ENCODE peak calls at places on chromosomes 11 and 22, in five cellular contexts. X, D, P, G and W are unnamed samples. For H3K9me3, the result is how much of the 10 kb centered on the place peaks cover.

GRCh38 chr11:35944503-35945136 is 758 bp downstream of the LDLRAD3 start:
- DNase-seq in G (no peak), D (peak), P (no peak), X (no peak), W (no peak)

GRCh38 chr11:69654660-69655478 is 13.9 kb downstream of the CCND1 start:
- DNase-seq in D (peak), X (peak), P (no peak), G (peak), W (no peak)

GRCh38 chr11:116179346-116179850 is 593.4 kb downstream of the BUD13 start:
- DNase-seq in P (no peak), G (no peak), X (no peak), D (no peak), W (no peak)

GRCh38 chr11:96990934-96991333 is 601.1 kb downstream of the JRKL start:
- DNase-seq in D (no peak), G (no peak), P (no peak), X (no peak), W (no peak)

GRCh38 chr11:75223954-75224643 is 16.5 kb upstream of the TPBGL start:
- DNase-seq in D (no peak), P (no peak), X (peak), G (no peak), W (no peak)

GRCh38 chr11:108629274-108629673 is 35.6 kb upstream of the DDX10 start:
- DNase-seq in D (no peak), G (no peak), X (no peak), P (no peak), W (no peak)

GRCh38 chr22:23178512-23179254 is 1.6 kb upstream of the BCR start:
- DNase-seq in G (peak), X (peak), P (peak), D (peak), W (peak)

GRCh38 chr11:88435405-88435804 is 97.9 kb upstream of the CTSC start:
- DNase-seq in X (no peak), P (no peak), G (no peak), D (no peak), W (no peak)

GRCh38 chr11:134037093-134037908 is 31.6 kb upstream of the JAM3 start:
- DNase-seq in D (peak), X (no peak), P (peak), G (peak), W (peak)

GRCh38 chr22:36371920-36372319 is 15.8 kb downstream of the MYH9 start:
- DNase-seq in G (no peak), P (no peak), X (no peak), D (no peak), W (no peak)

GRCh38 chr11:12460441-12460840 is 83.1 kb downstream of the PARVA start:
- DNase-seq in X (no peak), G (no peak), P (no peak), D (peak), W (no peak)

GRCh38 chr11:70108250-70108649 is 30.1 kb downstream of the ANO1 start:
- DNase-seq in X (no peak), G (no peak), P (no peak), D (peak), W (no peak)

GRCh38 chr11:110199184-110199981 is 97.0 kb downstream of the RDX start:
- DNase-seq in G (no peak), P (no peak), X (no peak), D (peak), W (no peak)

GRCh38 chr22:36405671-36406070 is 17.9 kb upstream of the MYH9 start:
- DNase-seq in P (peak), X (no peak), G (no peak), D (peak), W (no peak)

GRCh38 chr11:126419801-126420729 is 64.6 kb downstream of the ST3GAL4 start:
- DNase-seq in D (no peak), P (no peak), G (no peak), X (no peak), W (no peak)

GRCh38 chr11:46215208-46215931 is 62.1 kb upstream of the CREB3L1 start:
- DNase-seq in P (no peak), X (no peak), G (no peak), D (no peak), W (no peak)

GRCh38 chr11:84106560-84106959 is 820.4 kb upstream of the CCDC90B start:
- DNase-seq in G (no peak), P (no peak), X (no peak), D (no peak), W (no peak)

GRCh38 chr11:65412271-65413076 is 10.1 kb upstream of the NEAT1 start:
- DNase-seq in P (no peak), G (no peak), D (no peak), X (no peak), W (no peak)

GRCh38 chr11:73273246-73273890 is 1.2 kb downstream of the P2RY6 start:
- DNase-seq in G (no peak), X (no peak), D (no peak), P (no peak), W (no peak)

GRCh38 chr11:45341379-45341778 is 55.2 kb upstream of the SYT13 start:
- DNase-seq in P (no peak), X (no peak), G (no peak), D (no peak), W (no peak)

GRCh38 chr11:133894956-133895549 is 49.7 kb upstream of the SPATA19 start:
- DNase-seq in G (peak), D (no peak), X (no peak), P (no peak), W (no peak)

GRCh38 chr11:35035894-35036408 is 103.0 kb upstream of the CD44 start:
- DNase-seq in D (peak), G (no peak), X (no peak), P (no peak), W (no peak)

GRCh38 chr22:31321421-31321820 is 24.7 kb downstream of the PATZ1 start:
- DNase-seq in G (no peak), D (no peak), P (no peak), X (no peak), W (no peak)

GRCh38 chr22:21832291-21833290 is 34.9 kb downstream of the MAPK1 start:
- DNase-seq in G (no peak), P (no peak), X (no peak), D (peak), W (no peak)

GRCh38 chr11:124538019-124538418 is 5.4 kb downstream of the OR8B12 start:
- DNase-seq in X (no peak), P (no peak), D (peak), G (peak), W (no peak)

GRCh38 chr22:30905696-30906341 is 62.8 kb downstream of the MORC2 start:
- DNase-seq in G (no peak), P (no peak), X (no peak), D (no peak), W (no peak)

GRCh38 chr11:76680517-76681425 is 10.2 kb upstream of the LRRC32 start:
- DNase-seq in X (peak), G (peak), D (peak), P (peak), W (peak)

GRCh38 chr11:44374001-44374400 is 64.1 kb upstream of the ALX4 start:
- DNase-seq in G (no peak), X (no peak), P (no peak), D (no peak), W (no peak)

GRCh38 chr22:24068377-24068680 is 57.2 kb downstream of the CABIN1 start:
- DNase-seq in G (no peak), D (no peak), X (no peak), P (no peak), W (no peak)

GRCh38 chr11:103877221-103877620 is 159.2 kb upstream of the DDI1 start:
- DNase-seq in X (no peak), D (peak), P (no peak), G (no peak), W (no peak)

GRCh38 chr11:76759092-76759491 is 24.1 kb upstream of the TSKU start:
- DNase-seq in X (no peak), G (no peak), D (no peak), P (no peak), W (no peak)

GRCh38 chr11:110778351-110778750 is 66.1 kb upstream of the ARHGAP20 start:
- DNase-seq in P (no peak), D (no peak), X (no peak), G (no peak), W (no peak)

GRCh38 chr11:103806130-103806900 is 230.1 kb upstream of the DDI1 start:
- DNase-seq in X (peak), D (peak), G (no peak), P (no peak), W (no peak)

GRCh38 chr22:22745225-22746060 is 101.0 kb downstream of the GGTLC2 start:
- DNase-seq in X (peak), G (no peak), P (peak), D (peak), W (no peak)

GRCh38 chr11:113623114-113623513 is 83.0 kb downstream of the TMPRSS5 start:
- DNase-seq in P (no peak), X (no peak), D (peak), G (no peak), W (no peak)

GRCh38 chr11:77063407-77063806 is 3.4 kb upstream of the CAPN5 start:
- DNase-seq in P (no peak), D (no peak), G (no peak), X (no peak), W (no peak)

DNA sequence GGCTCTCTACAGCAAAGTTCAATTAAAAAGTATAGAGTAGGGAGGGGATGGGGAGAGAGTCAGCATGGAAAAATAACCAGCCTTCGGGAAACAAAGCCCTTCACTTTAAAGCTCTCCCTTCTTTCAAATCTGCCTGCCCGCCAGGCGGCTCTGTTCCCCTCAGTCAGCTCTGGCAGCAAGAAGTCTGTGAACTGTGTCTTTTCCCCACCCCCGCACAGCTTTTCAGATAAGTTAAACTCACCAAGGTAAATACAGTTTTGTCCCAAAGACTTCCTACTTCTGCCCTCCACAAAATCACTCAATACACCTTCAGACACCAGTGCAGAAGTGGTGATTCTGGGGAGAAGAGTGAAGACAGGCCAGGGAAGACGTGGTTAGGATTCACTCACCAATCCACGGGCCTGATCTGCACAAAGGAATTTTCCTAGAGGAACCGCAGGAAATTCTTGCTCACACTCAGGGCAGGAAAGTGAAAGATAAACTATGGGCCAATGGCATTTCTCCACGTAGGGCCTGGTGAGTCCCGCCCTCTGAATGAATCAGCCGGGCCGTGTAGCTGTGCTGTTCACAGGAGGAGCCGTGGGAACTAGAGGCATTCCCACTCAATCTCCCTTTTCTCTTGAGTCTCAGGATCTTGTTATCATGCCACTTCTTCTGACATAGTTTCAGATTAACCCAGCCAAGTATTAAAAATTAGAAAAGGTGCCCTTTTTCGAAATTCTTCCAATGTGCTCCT is at the start of gene TRIM5:
- DNase-seq in D (peak), X (peak), P (peak), G (peak), W (peak)
- H3K9me3 ChIP-seq in D (under half), X (under half), P (under half), G (under half), W (under half)

GRCh38 chr22:47199949-47200272 is 437.5 kb downstream of the TBC1D22A start:
- DNase-seq in X (no peak), D (no peak), P (no peak), G (no peak), W (no peak)
- H3K9me3 ChIP-seq in X (under half), D (under half), P (under half), G (under half), W (under half)

DNA sequence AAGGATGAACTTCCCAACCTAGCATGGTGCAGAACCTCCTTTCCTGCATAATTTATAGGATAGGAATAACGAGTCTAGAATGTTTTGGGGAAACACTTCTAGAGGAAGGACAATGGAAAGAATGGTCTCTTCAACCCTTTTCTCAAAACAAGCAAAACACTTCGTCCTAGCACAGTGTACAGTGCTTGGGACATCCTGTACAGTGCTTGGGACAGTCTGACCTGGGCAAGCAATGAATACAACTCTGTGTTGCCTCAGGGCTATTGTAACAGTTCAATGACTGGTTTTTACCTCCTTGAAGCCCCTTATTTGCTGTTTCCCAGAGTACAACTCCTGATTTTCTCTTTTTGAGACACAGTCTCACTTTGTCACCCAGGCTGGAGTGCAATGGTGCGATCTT is 1.6 kb upstream of the ADAMTS8 start:
- DNase-seq in P (no peak), X (no peak), D (no peak), G (no peak), W (no peak)
- H3K9me3 ChIP-seq in P (under half), X (under half), D (under half), G (under half), W (under half)

DNA sequence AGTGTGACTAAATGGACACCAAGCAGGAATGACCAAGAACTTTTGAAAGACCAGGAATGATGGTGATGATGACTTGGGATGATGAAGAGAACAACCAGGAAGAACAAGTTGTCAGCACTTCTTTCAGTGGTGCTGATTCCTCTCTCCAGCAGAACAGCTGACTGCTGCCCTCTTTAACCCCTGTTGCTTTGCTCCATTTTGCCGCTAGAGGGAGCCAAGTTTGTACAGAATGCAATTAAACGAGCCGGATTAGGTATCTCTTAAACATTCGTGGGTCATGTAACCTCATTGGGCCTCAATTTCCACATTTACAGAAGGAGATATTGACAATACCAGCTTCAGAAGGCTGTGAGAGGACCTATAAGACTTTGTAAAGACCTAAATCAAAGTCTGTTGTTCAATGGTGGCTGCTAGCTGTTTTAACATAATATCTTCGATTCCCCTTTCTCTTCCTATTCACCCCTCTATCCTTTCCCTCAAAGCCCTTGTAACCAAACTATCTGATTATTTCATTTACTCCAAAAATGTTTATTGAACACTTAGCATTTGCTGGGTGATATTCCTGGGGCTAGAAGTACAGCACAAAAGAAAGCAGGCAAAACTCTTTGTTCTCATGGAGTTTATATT is 1.9 kb downstream of the OR4S1 start:
- DNase-seq in X (peak), G (peak), P (peak), D (peak), W (peak)
- H3K9me3 ChIP-seq in X (under half), G (under half), P (under half), D (under half), W (under half)

DNA sequence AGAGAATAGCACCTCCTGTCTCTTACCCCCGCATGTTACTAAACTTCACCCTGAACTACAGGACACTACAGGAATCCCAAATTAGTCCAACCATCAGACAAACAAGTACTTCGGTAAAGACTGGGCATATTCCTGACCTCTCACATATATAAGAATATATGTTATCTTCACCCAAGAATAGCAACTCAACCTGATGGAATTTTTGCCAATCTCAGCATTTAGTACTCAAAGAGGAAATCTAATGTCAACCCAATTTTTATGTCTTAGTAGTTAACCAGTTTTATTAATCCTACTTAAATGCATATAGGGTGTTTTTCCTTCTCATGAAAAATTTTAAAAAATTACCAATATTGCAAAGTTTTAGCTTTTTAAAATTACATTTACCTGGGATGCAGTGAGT is 26.2 kb downstream of the PGR start:
- DNase-seq in G (no peak), X (no peak), D (no peak), P (no peak), W (no peak)
- H3K9me3 ChIP-seq in G (under half), X (under half), D (under half), P (under half), W (under half)